ENCODE peak calls at places on chromosomes 3 and 15, in nine cellular contexts. T is heart right ventricle; P is activated T-helper 1 cell treated with anti-CD3 and anti-CD28 coated beads, Interleukin-2, amount 50 U/mL, for 16 hours; E is A172; U is CD8-positive, alpha-beta T cell; S is EL; H is Peyer's patch; N is IMR-90; K is AG04449. O is an unnamed sample.

GRCh38 chr15:31202953-31203352 is 101.4 kb upstream of the TRPM1 start:
- DNase-seq in T (no peak), P (no peak), E (no peak), U (no peak), S (no peak), H (no peak), N (no peak), K (no peak), O (peak)

GRCh38 chr15:79311901-79312553 is 1.1 kb downstream of the TMED3 start:
- DNase-seq in T (no peak), P (no peak), E (no peak), U (no peak), S (no peak), H (no peak), N (no peak), K (no peak), O (peak)

GRCh38 chr15:34583399-34584320 is at the start of gene GOLGA8B:
- DNase-seq in T (peak), P (peak), E (peak), U (peak), S (peak), H (peak), N (peak), K (no peak), O (peak)

GRCh38 chr15:77698481-77698880 is 65.8 kb upstream of the LINGO1 start:
- DNase-seq in T (no peak), P (no peak), E (no peak), U (no peak), S (no peak), H (no peak), N (no peak), K (no peak), O (no peak)

GRCh38 chr15:77607894-77608261 is 24.8 kb downstream of the LINGO1 start:
- DNase-seq in T (no peak), P (no peak), E (no peak), U (no peak), S (no peak), H (no peak), N (no peak), K (no peak), O (no peak)

GRCh38 chr3:136120373-136121348 is 75.5 kb downstream of the MSL2 start:
- DNase-seq in T (no peak), P (no peak), E (no peak), U (no peak), S (peak), H (no peak), N (peak), K (peak), O (peak)

GRCh38 chr3:84510007-84510406 is 448.8 kb upstream of the CADM2 start:
- DNase-seq in T (no peak), P (no peak), E (no peak), U (no peak), S (no peak), H (no peak), N (no peak), K (no peak), O (no peak)

GRCh38 chr3:123258811-123259420 is 57.2 kb downstream of the SEC22A start:
- DNase-seq in T (no peak), P (no peak), E (peak), U (no peak), S (peak), H (no peak), N (peak), K (no peak), O (peak)

GRCh38 chr3:45145681-45146614 is at the start of gene CDCP1:
- DNase-seq in T (no peak), P (no peak), E (no peak), U (no peak), S (peak), H (peak), N (no peak), K (no peak), O (no peak)

GRCh38 chr3:9147215-9147895 is 102.1 kb downstream of the SRGAP3 start:
- DNase-seq in T (no peak), P (no peak), E (peak), U (no peak), S (no peak), H (no peak), N (no peak), K (no peak), O (peak)

GRCh38 chr15:39031596-39031995 is 467.0 kb upstream of the RASGRP1 start:
- DNase-seq in T (peak), P (no peak), E (no peak), U (no peak), S (no peak), H (no peak), N (no peak), K (no peak), O (no peak)

GRCh38 chr3:78974181-78974770 is 793.5 kb downstream of the ROBO1 start:
- DNase-seq in T (no peak), P (no peak), E (peak), U (no peak), S (peak), H (no peak), N (peak), K (no peak), O (no peak)

GRCh38 chr15:88385078-88385700 is 82.0 kb downstream of the MRPL46 start:
- DNase-seq in T (no peak), P (no peak), E (peak), U (no peak), S (peak), H (no peak), N (peak), K (no peak), O (no peak)

GRCh38 chr3:16262195-16262594 is 2.5 kb downstream of the DPH3 start:
- DNase-seq in T (no peak), P (no peak), E (no peak), U (no peak), S (no peak), H (no peak), N (no peak), K (no peak), O (no peak)

GRCh38 chr3:105752791-105753415 is 115.9 kb downstream of the CBLB start:
- DNase-seq in T (no peak), P (no peak), E (peak), U (peak), S (peak), H (no peak), N (no peak), K (no peak), O (peak)

GRCh38 chr15:73981761-73982222 is 10.3 kb downstream of the STOML1 start:
- DNase-seq in T (no peak), P (no peak), E (peak), U (no peak), S (no peak), H (no peak), N (no peak), K (no peak), O (no peak)

GRCh38 chr3:56157693-56158092 is 310.6 kb downstream of the ERC2 start:
- DNase-seq in T (no peak), P (no peak), E (peak), U (no peak), S (peak), H (no peak), N (no peak), K (no peak), O (peak)

GRCh38 chr15:100190675-100191074 is 151.1 kb downstream of the ADAMTS17 start:
- DNase-seq in T (no peak), P (no peak), E (no peak), U (no peak), S (no peak), H (peak), N (no peak), K (no peak), O (no peak)

GRCh38 chr15:71713191-71713798 is 97.1 kb upstream of the NR2E3 start:
- DNase-seq in T (no peak), P (no peak), E (no peak), U (no peak), S (no peak), H (no peak), N (no peak), K (no peak), O (no peak)

GRCh38 chr3:66405701-66406091 is 95.1 kb downstream of the LRIG1 start:
- DNase-seq in T (no peak), P (no peak), E (peak), U (no peak), S (peak), H (peak), N (peak), K (no peak), O (no peak)

GRCh38 chr15:56215769-56216168 is 27.9 kb downstream of the RFX7 start:
- DNase-seq in T (no peak), P (no peak), E (peak), U (no peak), S (peak), H (no peak), N (peak), K (peak), O (no peak)

GRCh38 chr3:129252748-129253147 is 3.3 kb downstream of the COPG1 start:
- DNase-seq in T (no peak), P (no peak), E (no peak), U (no peak), S (no peak), H (no peak), N (no peak), K (no peak), O (no peak)

GRCh38 chr3:197487911-197488391 is 67.8 kb downstream of the BDH1 start:
- DNase-seq in T (peak), P (no peak), E (peak), U (no peak), S (peak), H (no peak), N (peak), K (peak), O (no peak)

GRCh38 chr3:187150599-187150998 is 11.3 kb upstream of the RPL39L start:
- DNase-seq in T (no peak), P (peak), E (no peak), U (peak), S (peak), H (no peak), N (no peak), K (no peak), O (peak)

GRCh38 chr3:127738192-127738840 is 65.6 kb downstream of the ABTB1 start:
- DNase-seq in T (peak), P (no peak), E (peak), U (no peak), S (peak), H (peak), N (peak), K (no peak), O (no peak)

GRCh38 chr15:64503640-64504039 is 43.3 kb downstream of the ZNF609 start:
- DNase-seq in T (no peak), P (no peak), E (no peak), U (no peak), S (no peak), H (no peak), N (no peak), K (no peak), O (peak)

GRCh38 chr3:25582242-25582641 is 82.5 kb downstream of the TOP2B start:
- DNase-seq in T (no peak), P (no peak), E (peak), U (no peak), S (peak), H (no peak), N (peak), K (peak), O (no peak)

GRCh38 chr3:140834266-140835037 is 107.2 kb upstream of the SLC25A36 start:
- DNase-seq in T (no peak), P (no peak), E (peak), U (no peak), S (peak), H (no peak), N (no peak), K (no peak), O (no peak)

GRCh38 chr15:35696767-35697231 is 150.8 kb upstream of the DPH6 start:
- DNase-seq in T (no peak), P (no peak), E (peak), U (no peak), S (peak), H (no peak), N (peak), K (no peak), O (no peak)

GRCh38 chr3:150106752-150107428 is 136.2 kb upstream of the PFN2 start:
- DNase-seq in T (no peak), P (no peak), E (peak), U (no peak), S (peak), H (no peak), N (peak), K (peak), O (no peak)

GRCh38 chr3:125990253-125990970 is 21.4 kb downstream of the ROPN1B start:
- DNase-seq in T (peak), P (peak), E (peak), U (peak), S (peak), H (peak), N (peak), K (peak), O (peak)

GRCh38 chr15:38254065-38254883 is 1.6 kb downstream of the SPRED1 start:
- DNase-seq in T (peak), P (no peak), E (peak), U (peak), S (peak), H (no peak), N (peak), K (no peak), O (peak)